ENCODE peak calls at places on chromosome 7, in four cellular contexts. O, D, Z and Q are unnamed samples.

GRCh38 chr7:47536705-47537611 is 45.0 kb downstream of the TNS3 start:
- DNase-seq in O (peak), D (no peak), Z (no peak), Q (peak)

GRCh38 chr7:2529161-2530075 is 9.8 kb downstream of the LFNG start:
- DNase-seq in Z (no peak), D (no peak), O (no peak), Q (no peak)

GRCh38 chr7:142717453-142717852 is 31.8 kb upstream of the PRSS1 start:
- DNase-seq in D (no peak), Z (no peak), O (no peak), Q (no peak)

GRCh38 chr7:53835301-53835700 is 706.9 kb upstream of the VSTM2A start:
- DNase-seq in Z (peak), O (no peak), D (no peak), Q (no peak)

GRCh38 chr7:133695976-133696531 is 431.1 kb upstream of the LRGUK start:
- DNase-seq in Z (no peak), D (no peak), O (no peak), Q (no peak)

GRCh38 chr7:10038351-10038750 is 935.3 kb upstream of the PHF14 start:
- DNase-seq in O (no peak), D (no peak), Z (no peak), Q (no peak)

GRCh38 chr7:36075561-36075960 is 77.5 kb upstream of the EEPD1 start:
- DNase-seq in D (no peak), Z (no peak), O (no peak), Q (no peak)

GRCh38 chr7:13090959-13091358 is 403.5 kb downstream of the ARL4A start:
- DNase-seq in D (no peak), O (no peak), Z (no peak), Q (no peak)

GRCh38 chr7:130292682-130293257 is at the start of gene CPA4:
- DNase-seq in Z (no peak), O (no peak), D (no peak), Q (no peak)

GRCh38 chr7:90488220-90488619 is 18.8 kb downstream of the PTTG1IP2 start:
- DNase-seq in Z (no peak), O (no peak), D (no peak), Q (no peak)

GRCh38 chr7:82109288-82109687 is 334.3 kb downstream of the CACNA2D1 start:
- DNase-seq in Z (no peak), O (no peak), D (peak), Q (peak)

GRCh38 chr7:44103941-44104879 is at the start of gene AEBP1:
- DNase-seq in D (no peak), Z (no peak), O (peak), Q (peak)

GRCh38 chr7:153430931-153431330 is 621.3 kb upstream of the DPP6 start:
- DNase-seq in D (no peak), Z (peak), O (no peak), Q (no peak)

GRCh38 chr7:99129001-99129400 is 14.9 kb downstream of the SMURF1 start:
- DNase-seq in O (no peak), Z (no peak), D (no peak), Q (no peak)

GRCh38 chr7:4204530-4205165 is 477.4 kb upstream of the FOXK1 start:
- DNase-seq in O (no peak), Z (no peak), D (no peak), Q (peak)

GRCh38 chr7:96173777-96174176 is 148.1 kb downstream of the SLC25A13 start:
- DNase-seq in Z (no peak), O (no peak), D (no peak), Q (no peak)

DNA sequence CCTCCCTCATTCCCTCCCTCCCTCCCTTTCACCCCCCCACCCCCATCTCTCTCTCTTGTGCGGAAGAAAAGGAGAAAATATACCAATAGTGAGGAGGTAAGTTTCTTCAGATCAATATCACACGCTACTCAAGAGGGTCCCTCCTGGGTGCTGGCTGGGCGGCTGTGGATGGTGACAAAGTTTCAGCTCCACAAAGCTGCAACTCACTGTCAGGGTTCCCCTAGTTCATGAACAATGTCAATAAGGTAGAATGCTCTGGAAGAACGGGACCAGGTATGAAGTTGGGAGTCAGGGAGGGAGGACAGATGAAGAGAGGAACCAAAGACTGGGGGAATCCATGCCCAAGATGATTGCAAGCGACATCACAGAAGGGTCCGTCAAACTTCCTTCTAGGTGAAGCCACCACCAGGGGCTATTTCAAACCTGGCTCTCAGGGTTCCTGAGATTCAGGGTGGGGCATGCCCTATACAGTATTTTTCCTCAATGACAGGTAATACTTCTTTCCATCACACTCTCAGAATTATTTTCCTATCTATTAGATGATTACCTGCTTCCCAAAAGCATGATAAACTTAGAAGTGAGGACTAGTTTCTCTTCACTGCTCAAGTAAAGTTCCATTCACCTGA is 1.4 kb upstream of the PDE1C start:
- DNase-seq in Z (no peak), D (no peak), O (no peak), Q (no peak)
- H3K4me3 ChIP-seq in Z (peak), D (peak), O (peak), Q (peak)

GRCh38 chr7:25849361-25850184 is 302.4 kb upstream of the NFE2L3 start:
- DNase-seq in Z (no peak), D (no peak), O (peak), Q (peak)
- H3K4me3 ChIP-seq in Z (no peak), D (no peak), O (no peak), Q (no peak)

GRCh38 chr7:70630647-70631457 is 501.1 kb upstream of the GALNT17 start:
- DNase-seq in Z (no peak), D (no peak), O (peak), Q (no peak)
- H3K4me3 ChIP-seq in Z (no peak), D (no peak), O (no peak), Q (no peak)

DNA sequence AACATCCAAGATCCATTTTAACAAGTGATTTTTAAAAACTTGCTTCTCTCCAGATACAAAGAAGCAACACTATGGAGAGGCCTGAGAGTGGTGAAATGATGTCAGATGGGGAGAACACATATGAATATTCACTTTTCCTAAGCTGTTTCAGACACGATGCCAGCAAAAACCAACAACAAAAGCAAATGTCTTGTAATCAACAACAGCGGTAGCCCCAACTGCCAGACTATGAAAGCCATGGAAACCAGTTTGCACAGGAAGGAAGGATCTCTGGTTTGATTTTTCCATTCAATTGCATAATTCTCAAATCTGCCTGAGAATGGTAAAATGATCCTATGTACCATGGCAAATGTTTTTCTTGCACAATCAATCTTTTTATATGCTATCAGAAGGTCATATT is 210.4 kb downstream of the SKAP2 start:
- DNase-seq in Z (no peak), D (no peak), O (no peak), Q (no peak)
- H3K4me3 ChIP-seq in Z (no peak), D (no peak), O (no peak), Q (no peak)

GRCh38 chr7:29565634-29565981 is 2.0 kb downstream of the PRR15 start:
- DNase-seq in O (no peak), Z (no peak), D (no peak), Q (no peak)

GRCh38 chr7:29567174-29567573 is 3.5 kb downstream of the PRR15 start:
- DNase-seq in Z (no peak), O (no peak), D (no peak), Q (no peak)

GRCh38 chr7:29565186-29565540 is 1.5 kb downstream of the PRR15 start:
- DNase-seq in Z (no peak), O (no peak), D (no peak), Q (no peak)

GRCh38 chr7:29564455-29565185 is 985 bp downstream of the PRR15 start:
- DNase-seq in Z (no peak), D (no peak), O (peak), Q (peak)

DNA sequence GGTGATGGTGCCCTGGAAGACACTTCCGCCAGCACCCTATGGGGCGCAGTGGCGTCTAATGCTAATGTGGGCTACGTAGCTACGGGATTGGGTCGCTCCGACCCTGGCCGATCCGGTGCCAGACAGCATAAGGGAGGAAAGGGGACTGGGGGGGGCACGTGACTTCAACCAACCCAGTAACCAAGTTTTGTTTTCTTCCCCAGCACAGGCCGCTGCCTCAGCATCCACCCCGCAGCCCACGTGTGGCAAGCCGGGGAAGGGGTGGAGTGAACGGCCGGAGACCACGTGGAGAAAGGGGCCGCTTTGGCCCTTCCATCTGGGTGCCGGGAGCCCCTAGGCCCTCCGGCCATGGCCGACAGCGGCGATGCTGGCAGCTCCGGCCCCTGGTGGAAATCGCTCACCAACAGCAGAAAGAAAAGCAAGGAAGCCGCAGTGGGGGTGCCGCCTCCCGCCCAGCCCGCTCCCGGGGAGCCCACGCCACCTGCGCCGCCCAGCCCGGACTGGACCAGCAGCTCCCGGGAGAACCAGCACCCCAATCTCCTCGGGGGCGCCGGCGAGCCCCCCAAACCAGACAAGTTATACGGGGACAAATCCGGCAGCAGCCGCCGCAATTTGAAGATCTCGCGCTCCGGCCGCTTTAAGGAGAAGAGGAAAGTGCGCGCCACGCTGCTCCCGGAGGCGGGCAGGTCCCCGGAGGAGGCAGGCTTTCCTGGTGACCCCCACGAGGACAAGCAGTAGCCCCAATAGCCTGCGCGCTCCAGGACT is 2.5 kb downstream of the PRR15 start:
- DNase-seq in Z (no peak), D (no peak), O (peak), Q (peak)
- H3K4me3 ChIP-seq in Z (peak), D (peak), O (peak), Q (no peak)

GRCh38 chr7:39565538-39565937 is 666 bp upstream of the YAE1 start:
- DNase-seq in Z (no peak), O (no peak), D (no peak), Q (no peak)

GRCh38 chr7:39566056-39566921 is at the start of gene YAE1:
- DNase-seq in D (peak), O (peak), Z (peak), Q (peak)

GRCh38 chr7:39567294-39567693 is 1.1 kb downstream of the YAE1 start:
- DNase-seq in D (no peak), Z (no peak), O (no peak), Q (no peak)
- H3K4me3 ChIP-seq in D (peak), Z (peak), O (peak), Q (peak)

GRCh38 chr7:1227071-1227804 is 5.4 kb upstream of the UNCX start:
- DNase-seq in O (no peak), Z (no peak), D (no peak), Q (no peak)
- H3K4me3 ChIP-seq in O (no peak), Z (no peak), D (no peak), Q (no peak)